ENCODE peak calls at places on chromosomes 2 and 18, in nine cellular contexts. J is RPMI7951; W is cerebellum; A is lung microvascular endothelial cell; Q is activated naive CD4-positive, alpha-beta T cell; F is HT-29; E is GM03348; L is cortex of kidney; C is T-helper 2 cell. D is an unnamed sample.

GRCh38 chr2:216023055-216023648 is 9.8 kb upstream of the MREG start:
- DNase-seq in E (peak), F (peak), A (peak), W (peak), L (no peak), J (peak), C (peak), Q (peak), D (no peak)

GRCh38 chr2:37776487-37776886 is 105.0 kb upstream of the CDC42EP3 start:
- DNase-seq in Q (no peak), L (no peak), A (no peak), C (no peak), W (no peak), F (no peak), E (peak), J (peak), D (no peak)

GRCh38 chr18:77899972-77900754 is 650.5 kb downstream of the GALR1 start:
- DNase-seq in E (peak), F (no peak), A (peak), W (peak), L (no peak), J (peak), C (peak), Q (peak), D (no peak)

GRCh38 chr18:59079264-59079972 is 60.3 kb upstream of the SEC11C start:
- DNase-seq in L (no peak), W (no peak), Q (no peak), F (no peak), A (no peak), C (no peak), J (peak), E (no peak), D (no peak)

GRCh38 chr2:195468771-195469170 is 188.3 kb upstream of the SLC39A10 start:
- DNase-seq in J (no peak), E (no peak), Q (no peak), L (no peak), W (no peak), F (no peak), C (no peak), A (no peak), D (no peak)

GRCh38 chr2:184920451-184920965 is 322.2 kb downstream of the ZNF804A start:
- DNase-seq in J (no peak), E (no peak), F (no peak), Q (no peak), L (no peak), A (no peak), W (no peak), C (no peak), D (no peak)

GRCh38 chr2:134216152-134216829 is 37.6 kb upstream of the MGAT5 start:
- DNase-seq in Q (no peak), E (no peak), L (no peak), F (peak), A (no peak), C (no peak), J (no peak), W (no peak), D (peak)

GRCh38 chr2:3185910-3186309 is 191.7 kb downstream of the EIPR1 start:
- DNase-seq in W (no peak), C (no peak), Q (no peak), L (no peak), F (no peak), J (no peak), A (no peak), E (no peak), D (no peak)

GRCh38 chr2:171675810-171676345 is 11.4 kb upstream of the DYNC1I2 start:
- DNase-seq in F (no peak), E (no peak), Q (no peak), C (no peak), L (no peak), A (no peak), W (no peak), J (no peak), D (no peak)

GRCh38 chr18:34942276-34942675 is 98.9 kb upstream of the MAPRE2 start:
- DNase-seq in F (no peak), C (no peak), E (no peak), L (no peak), J (no peak), Q (no peak), W (no peak), A (no peak), D (no peak)

GRCh38 chr2:238240761-238241711 is 1.2 kb upstream of the HES6 start:
- DNase-seq in Q (no peak), L (no peak), J (no peak), C (no peak), E (peak), W (peak), F (peak), A (peak), D (no peak)

GRCh38 chr2:216234106-216234505 is 125.0 kb downstream of the XRCC5 start:
- DNase-seq in W (no peak), A (no peak), C (no peak), L (no peak), F (no peak), E (no peak), J (no peak), Q (no peak), D (no peak)

GRCh38 chr2:35463805-35464596 is 891.6 kb upstream of the CRIM1 start:
- DNase-seq in J (no peak), W (no peak), E (no peak), A (no peak), L (no peak), C (no peak), Q (no peak), F (no peak), D (no peak)

GRCh38 chr18:45656194-45656593 is 40.9 kb downstream of the SLC14A2 start:
- DNase-seq in W (no peak), Q (no peak), J (no peak), A (no peak), C (no peak), L (no peak), F (no peak), E (no peak), D (no peak)

GRCh38 chr2:239158641-239159475 is 242.0 kb downstream of the HDAC4 start:
- DNase-seq in C (no peak), A (no peak), W (no peak), J (no peak), F (no peak), L (no peak), Q (no peak), E (no peak), D (no peak)

GRCh38 chr2:49240608-49241007 is 86.3 kb upstream of the FSHR start:
- DNase-seq in J (peak), C (no peak), A (no peak), E (no peak), W (no peak), L (no peak), F (peak), Q (no peak), D (no peak)

GRCh38 chr2:179285060-179285459 is 20.4 kb upstream of the SESTD1 start:
- DNase-seq in L (no peak), W (no peak), Q (no peak), J (no peak), C (no peak), E (no peak), A (no peak), F (no peak), D (no peak)

GRCh38 chr2:144942516-144943256 is 422.8 kb upstream of the ZEB2 start:
- DNase-seq in Q (no peak), E (peak), F (peak), A (peak), C (no peak), L (no peak), J (peak), W (no peak), D (no peak)

GRCh38 chr2:189016311-189016830 is 42.2 kb downstream of the COL3A1 start:
- DNase-seq in L (no peak), F (no peak), C (no peak), A (no peak), E (no peak), Q (no peak), J (no peak), W (no peak), D (no peak)

GRCh38 chr2:138247302-138247701 is 254.3 kb upstream of the SPOPL start:
- DNase-seq in Q (no peak), J (no peak), F (no peak), E (no peak), L (no peak), A (no peak), W (no peak), C (no peak), D (no peak)